ENCODE peak calls at places on chromosome 14, in four cellular contexts. O is heart left ventricle, X is tibial artery, K is GM03348. A is an unnamed sample.

GRCh38 chr14:75514673-75515630 is 7.3 kb upstream of the BATF start:
- DNase-seq in O (no peak), X (no peak), K (peak), A (no peak)

GRCh38 chr14:35944847-35945246 is 118.7 kb downstream of the BRMS1L start:
- DNase-seq in O (no peak), X (no peak), K (no peak), A (no peak)

GRCh38 chr14:21206753-21207684 is 51.2 kb upstream of the OR5AU1 start:
- DNase-seq in O (no peak), X (no peak), K (no peak), A (no peak)

GRCh38 chr14:100022772-100023451 is 42.3 kb upstream of the EVL start:
- DNase-seq in O (no peak), X (peak), K (peak), A (no peak)

GRCh38 chr14:32552766-32553165 is 223.7 kb downstream of the AKAP6 start:
- DNase-seq in O (no peak), X (no peak), K (no peak), A (no peak)

GRCh38 chr14:45140661-45141187 is 5.0 kb downstream of the FANCM start:
- DNase-seq in O (no peak), X (no peak), K (no peak), A (no peak)

GRCh38 chr14:91237219-91237618 is 7.3 kb downstream of the GPR68 start:
- DNase-seq in O (no peak), X (no peak), K (peak), A (no peak)

GRCh38 chr14:102479777-102480176 is 29.8 kb downstream of the ANKRD9 start:
- DNase-seq in O (peak), X (no peak), K (no peak), A (peak)

GRCh38 chr14:70697681-70698080 is 56.0 kb downstream of the TTC9 start:
- DNase-seq in O (no peak), X (no peak), K (no peak), A (no peak)

GRCh38 chr14:78202976-78203375 is 32.8 kb downstream of the NRXN3 start:
- DNase-seq in O (no peak), X (no peak), K (no peak), A (no peak)

GRCh38 chr14:56333361-56334279 is 215.4 kb downstream of the PELI2 start:
- DNase-seq in O (no peak), X (no peak), K (peak), A (no peak)

GRCh38 chr14:21825147-21825743 is 151.6 kb upstream of the OR4E1 start:
- DNase-seq in O (no peak), X (no peak), K (no peak), A (no peak)

GRCh38 chr14:72710212-72710611 is 183.7 kb downstream of the DPF3 start:
- DNase-seq in O (no peak), X (no peak), K (peak), A (no peak)

GRCh38 chr14:70177092-70177491 is 11.7 kb downstream of the SLC8A3 start:
- DNase-seq in O (no peak), X (no peak), K (no peak), A (no peak)

GRCh38 chr14:91232052-91232451 is 12.5 kb downstream of the GPR68 start:
- DNase-seq in O (no peak), X (no peak), K (no peak), A (no peak)

GRCh38 chr14:105023791-105024480 is 3.1 kb upstream of the CDCA4 start:
- DNase-seq in O (no peak), X (no peak), K (peak), A (no peak)

GRCh38 chr14:76348898-76349297 is 27.0 kb upstream of the ESRRB start:
- DNase-seq in O (peak), X (no peak), K (no peak), A (no peak)

GRCh38 chr14:70416322-70416716 is 571 bp downstream of the SYNJ2BP start:
- DNase-seq in O (no peak), X (no peak), K (peak), A (no peak)

GRCh38 chr14:90091393-90091792 is 29.6 kb downstream of the KCNK13 start:
- DNase-seq in O (no peak), X (no peak), K (no peak), A (no peak)

GRCh38 chr14:75461303-75461702 is 33.5 kb downstream of the JDP2 start:
- DNase-seq in O (no peak), X (no peak), K (no peak), A (no peak)

GRCh38 chr14:38405851-38406630 is 150.1 kb upstream of the CLEC14A start:
- DNase-seq in O (no peak), X (no peak), K (peak), A (no peak)

A was measured in left lung.